ENCODE peak calls at places on chromosomes 2 and 18, in five cellular contexts. N, V, J, U and P are unnamed samples.

GRCh38 chr2:2926009-2926857 is 451.4 kb downstream of the EIPR1 start:
- DNase-seq in U (no peak), N (no peak), J (no peak), V (no peak), P (no peak)

GRCh38 chr2:43305006-43305405 is 78.6 kb upstream of the ZFP36L2 start:
- DNase-seq in J (peak; percentile 37), V (no peak), U (no peak), N (peak; percentile 91), P (no peak)

GRCh38 chr2:70939001-70939846 is 3.5 kb downstream of the ATP6V1B1 start:
- DNase-seq in J (no peak), N (no peak), V (no peak), U (no peak), P (no peak)

GRCh38 chr2:112156152-112156986 is 18.2 kb downstream of the FBLN7 start:
- DNase-seq in N (peak; percentile 72), V (no peak), J (peak; percentile 47), U (no peak), P (no peak)

GRCh38 chr2:68436270-68436669 is 30.8 kb downstream of the FBXO48 start:
- DNase-seq in U (no peak), J (peak; percentile 45), N (peak; percentile 34), V (no peak), P (no peak)

GRCh38 chr2:182559623-182560022 is 132.8 kb upstream of the PDE1A start:
- DNase-seq in J (peak; percentile 76), N (no peak), U (no peak), V (no peak), P (no peak)

GRCh38 chr2:79982445-79982844 is 322.1 kb downstream of the LRRTM1 start:
- DNase-seq in N (no peak), U (peak; percentile 42), J (no peak), V (no peak), P (no peak)

GRCh38 chr2:237256845-237257244 is 157.1 kb downstream of the COL6A3 start:
- DNase-seq in V (peak; percentile 55), U (no peak), N (peak; percentile 71), J (peak; percentile 86), P (no peak)

GRCh38 chr2:111161971-111162370 is 41.3 kb downstream of the BCL2L11 start:
- DNase-seq in N (no peak), V (peak; percentile 66), J (no peak), U (no peak), P (no peak)

GRCh38 chr2:128410758-128411215 is 92.1 kb upstream of the HS6ST1 start:
- DNase-seq in U (no peak), J (no peak), N (no peak), V (no peak), P (no peak)

DNA sequence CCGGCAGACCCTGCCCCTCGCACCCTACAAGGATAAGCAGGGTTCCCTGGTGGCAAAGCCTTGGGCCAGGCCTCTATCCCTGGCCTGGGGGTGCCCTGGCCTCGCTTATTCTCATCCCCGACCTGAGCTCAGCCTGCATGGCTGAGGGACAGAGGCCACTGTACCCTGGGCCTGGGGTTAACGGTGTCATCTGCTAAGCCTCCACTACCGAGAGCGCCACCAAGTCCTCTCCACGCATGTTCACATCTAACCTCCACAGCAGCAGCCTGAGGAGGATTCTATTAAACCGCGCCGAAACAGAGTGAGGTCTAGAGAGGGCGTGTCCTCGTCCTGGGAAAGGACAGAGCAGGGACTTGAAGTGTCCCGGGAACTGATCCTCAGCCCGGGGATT is 67.8 kb upstream of the SMAD7 start:
- DNase-seq in N (no peak), J (no peak), V (no peak), U (no peak), P (no peak)
- H3K27ac ChIP-seq in N (no peak overlapping the region), J (no peak overlapping the region), V (no peak overlapping the region), U (no peak overlapping the region), P (no peak overlapping the region)

DNA sequence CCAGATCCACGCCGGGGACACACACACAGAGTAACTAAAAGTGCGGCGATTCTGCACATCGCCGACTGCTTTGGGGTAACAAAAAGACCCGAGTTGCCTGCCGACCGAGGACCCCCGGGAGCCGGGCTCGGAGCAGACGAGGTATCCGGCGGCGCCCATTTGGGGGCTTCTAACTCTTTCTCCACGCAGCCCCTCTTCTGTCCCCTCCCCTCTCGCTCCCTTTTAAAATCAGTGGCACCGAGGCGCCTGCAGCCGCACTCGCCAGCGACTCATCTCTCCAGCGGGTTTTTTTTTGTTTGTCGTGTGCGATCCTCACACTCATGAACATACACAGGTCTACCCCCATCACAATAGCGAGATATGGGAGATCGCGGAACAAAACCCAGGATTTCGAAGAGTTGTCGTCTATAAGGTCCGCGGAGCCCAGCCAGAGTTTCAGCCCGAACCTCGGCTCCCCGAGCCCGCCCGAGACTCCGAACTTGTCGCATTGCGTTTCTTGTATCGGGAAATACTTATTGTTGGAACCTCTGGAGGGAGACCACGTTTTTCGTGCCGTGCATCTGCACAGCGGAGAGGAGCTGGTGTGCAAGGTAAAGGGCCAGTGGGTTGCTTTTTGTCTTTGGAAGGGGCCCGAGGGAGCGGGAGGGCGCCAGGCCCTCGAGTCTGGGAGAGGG is 1.4 kb downstream of the TRIB2 start:
- DNase-seq in N (peak; percentile 49), V (no peak), J (peak; percentile 27), U (peak; percentile 36), P (no peak)
- H3K4me1 ChIP-seq in N (peaks cover 12% of the 10 kb centered on the region), V (peaks cover 43% of the 10 kb centered on the region), J (peaks cover 16% of the 10 kb centered on the region), U (peaks cover 13% of the 10 kb centered on the region), P (peaks cover 39% of the 10 kb centered on the region)

DNA sequence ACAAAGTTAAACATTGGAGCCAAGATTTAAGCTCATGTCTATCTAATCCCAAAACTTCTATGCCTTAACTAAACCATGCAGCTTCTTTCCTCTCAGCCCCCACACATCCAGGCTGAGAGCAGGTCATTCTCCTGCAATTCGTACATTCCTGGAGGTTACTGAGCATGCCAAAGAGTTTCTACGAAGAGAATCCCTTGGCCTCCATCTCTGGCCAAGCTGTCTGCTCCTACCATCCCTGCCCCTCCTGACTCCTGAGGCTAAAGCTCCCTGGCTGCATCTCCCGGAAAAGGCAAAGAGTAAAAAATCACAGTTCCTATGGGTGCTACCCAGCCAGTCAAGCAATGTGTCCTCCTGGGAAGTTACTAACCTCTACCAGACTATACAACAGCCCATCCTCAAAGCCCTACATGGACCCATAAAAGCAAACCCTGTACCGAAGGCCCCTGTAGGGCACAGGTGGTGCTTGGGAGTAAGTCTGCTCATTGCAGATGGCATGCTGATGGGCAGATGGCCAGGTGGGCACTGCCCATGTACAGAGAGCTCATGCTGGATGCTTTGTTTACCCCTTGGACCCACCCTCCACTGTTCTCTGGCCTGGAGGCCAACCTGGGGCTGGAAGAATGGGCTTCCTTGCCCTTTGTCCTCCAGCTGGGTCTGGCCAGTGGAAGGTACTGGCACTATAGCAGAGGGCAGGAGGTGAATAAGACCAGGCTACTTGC is 99.5 kb downstream of the TTC32 start:
- DNase-seq in U (no peak), N (peak; percentile 72), J (peak; percentile 50), V (no peak), P (no peak)
- H3K27ac ChIP-seq in U (no peak overlapping the region), N (no peak overlapping the region), J (peak overlapping the region; percentile 55), V (peak overlapping the region; percentile 70), P (no peak overlapping the region)

GRCh38 chr2:8525236-8525581 is 156.6 kb upstream of the ID2 start:
- DNase-seq in V (no peak), N (no peak), J (no peak), U (no peak), P (no peak)

GRCh38 chr2:8520791-8521344 is 161.0 kb upstream of the ID2 start:
- DNase-seq in V (no peak), J (no peak), N (no peak), U (no peak), P (peak; percentile 44)

GRCh38 chr2:8524388-8524787 is 157.5 kb upstream of the ID2 start:
- DNase-seq in N (no peak), U (no peak), J (no peak), V (no peak), P (no peak)

GRCh38 chr2:8524823-8525222 is 157.0 kb upstream of the ID2 start:
- DNase-seq in J (no peak), U (no peak), V (no peak), N (no peak), P (no peak)

GRCh38 chr2:8522682-8523081 is 159.2 kb upstream of the ID2 start:
- DNase-seq in U (no peak), J (no peak), N (no peak), V (no peak), P (no peak)
- H3K4me1 ChIP-seq in U (peaks cover 20% of the 10 kb centered on the region), J (no peaks in the 10 kb centered on the region), N (peaks cover 10% of the 10 kb centered on the region), V (peaks cover 6% of the 10 kb centered on the region), P (peaks cover 31% of the 10 kb centered on the region)

GRCh38 chr2:189287982-189288494 is 108.5 kb upstream of the COL5A2 start:
- DNase-seq in U (no peak), N (peak; percentile 89), V (no peak), J (peak; percentile 91), P (no peak)
- H3K27ac ChIP-seq in U (no peak overlapping the region), N (no peak overlapping the region), V (no peak overlapping the region), J (peak overlapping the region; percentile 69), P (no peak overlapping the region)

GRCh38 chr18:58997811-58998337 is 133.2 kb downstream of the ZNF532 start:
- DNase-seq in J (peak; percentile 88), N (peak; percentile 93), V (no peak), U (no peak), P (no peak)
- H3K4me1 ChIP-seq in J (peaks cover 6% of the 10 kb centered on the region), N (no peaks in the 10 kb centered on the region), V (peaks cover 37% of the 10 kb centered on the region), U (no peaks in the 10 kb centered on the region), P (peaks cover 19% of the 10 kb centered on the region)

DNA sequence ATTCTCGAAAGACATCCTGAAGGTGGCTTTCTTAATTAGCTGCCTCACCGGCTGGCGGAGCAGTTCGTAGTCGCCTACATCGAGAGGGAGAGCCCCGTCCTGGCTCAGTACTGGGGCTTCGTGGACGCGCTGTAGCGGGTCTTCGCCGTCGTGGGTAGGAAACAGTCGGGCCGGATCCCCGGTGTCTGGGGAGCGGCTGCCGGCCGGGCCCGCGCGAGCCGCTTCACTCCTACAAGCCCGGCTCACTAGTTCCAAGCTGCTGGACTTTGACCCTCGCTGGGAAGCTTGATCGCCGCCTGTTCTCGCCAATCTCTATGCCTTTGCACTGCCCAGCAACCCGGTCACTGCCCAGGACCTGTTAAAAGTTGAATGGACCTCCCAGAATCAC is 41.3 kb upstream of the AKAIN1 start:
- DNase-seq in N (peak; percentile 48), J (peak; percentile 30), U (peak; percentile 45), V (peak; percentile 34), P (peak; percentile 65)
- H3K27ac ChIP-seq in N (peak overlapping the region; percentile 97), J (peak overlapping the region; percentile 92), U (peak overlapping the region; percentile 92), V (peak overlapping the region; percentile 99), P (peak overlapping the region; percentile 100)